ENCODE peak calls at places on chromosomes 16 and 17, in four cellular contexts. A is bronchial epithelial cell, M is B cell, D is astrocyte. X is an unnamed sample.

GRCh38 chr17:11880714-11881113 is 116.6 kb downstream of the ZNF18 start:
- DNase-seq in A (peak), D (no peak), M (no peak), X (no peak)

GRCh38 chr16:14527411-14528044 is 102.5 kb downstream of the PARN start:
- DNase-seq in D (peak), M (no peak), A (no peak), X (no peak)

GRCh38 chr17:57264776-57265175 is 8.5 kb downstream of the MSI2 start:
- DNase-seq in M (no peak), D (no peak), A (no peak), X (no peak)

GRCh38 chr17:81665205-81666091 is 957 bp downstream of the OXLD1 start:
- DNase-seq in M (peak), D (no peak), A (peak), X (no peak)

GRCh38 chr16:2224183-2224486 is 744 bp downstream of the E4F1 start:
- DNase-seq in A (peak), M (no peak), D (no peak), X (peak)

GRCh38 chr16:65538945-65539344 is 417.1 kb upstream of the CDH11 start:
- DNase-seq in A (peak), D (peak), M (no peak), X (peak)

GRCh38 chr17:42276359-42276608 is at the start of gene STAT5B:
- DNase-seq in A (peak), D (peak), M (peak), X (no peak)

GRCh38 chr17:46976626-46977270 is 2.3 kb downstream of the RPRML start:
- DNase-seq in A (no peak), D (no peak), M (no peak), X (no peak)

GRCh38 chr17:68812876-68813584 is 142.2 kb downstream of the ABCA8 start:
- DNase-seq in A (no peak), D (peak), M (no peak), X (no peak)

GRCh38 chr17:29807520-29808361 is 122.3 kb downstream of the SSH2 start:
- DNase-seq in D (peak), A (peak), M (peak), X (peak)

GRCh38 chr16:67013823-67014640 is 14.9 kb upstream of the CBFB start:
- DNase-seq in A (peak), D (peak), M (peak), X (peak)

GRCh38 chr17:31310260-31310659 is 3.6 kb downstream of the EVI2B start:
- DNase-seq in A (no peak), D (no peak), M (peak), X (no peak)

GRCh38 chr16:30407794-30408534 is 558 bp downstream of the ZNF771 start:
- DNase-seq in M (no peak), D (no peak), A (no peak), X (peak)

GRCh38 chr16:58732545-58733247 is 1.4 kb downstream of the GOT2 start:
- DNase-seq in D (peak), M (no peak), A (peak), X (peak)

GRCh38 chr16:7343271-7343670 is 10.6 kb downstream of the RBFOX1 start:
- DNase-seq in D (no peak), M (no peak), A (no peak), X (no peak)

GRCh38 chr17:74831442-74832146 is 28.1 kb downstream of the GRIN2C start:
- DNase-seq in M (no peak), A (no peak), D (no peak), X (no peak)

GRCh38 chr17:67239597-67239996 is 5.4 kb downstream of the HELZ start:
- DNase-seq in A (peak), D (peak), M (no peak), X (peak)

GRCh38 chr17:49573510-49574282 is 2.0 kb upstream of the NXPH3 start:
- DNase-seq in D (no peak), M (no peak), A (no peak), X (no peak)

GRCh38 chr17:39139137-39139516 is 12.3 kb downstream of the PLXDC1 start:
- DNase-seq in M (no peak), D (peak), A (peak), X (peak)

GRCh38 chr16:68275611-68276191 is 11.4 kb downstream of the SLC7A6 start:
- DNase-seq in M (peak), D (no peak), A (peak), X (no peak)

GRCh38 chr17:19652595-19652994 is 4.0 kb downstream of the ALDH3A2 start:
- DNase-seq in D (no peak), A (no peak), M (no peak), X (no peak)

GRCh38 chr17:72448019-72448418 is 327.2 kb downstream of the SOX9 start:
- DNase-seq in A (no peak), D (no peak), M (no peak), X (no peak)

GRCh38 chr16:77469639-77470038 is 34.8 kb upstream of the ADAMTS18 start:
- DNase-seq in A (no peak), M (no peak), D (no peak), X (no peak)

GRCh38 chr16:576197-576822 is 6.5 kb downstream of the PIGQ start:
- DNase-seq in A (no peak), D (no peak), M (no peak), X (no peak)
- TF ChIP-seq CTCF in A (no peak), D (no peak), M (no peak), X (no peak)

DNA sequence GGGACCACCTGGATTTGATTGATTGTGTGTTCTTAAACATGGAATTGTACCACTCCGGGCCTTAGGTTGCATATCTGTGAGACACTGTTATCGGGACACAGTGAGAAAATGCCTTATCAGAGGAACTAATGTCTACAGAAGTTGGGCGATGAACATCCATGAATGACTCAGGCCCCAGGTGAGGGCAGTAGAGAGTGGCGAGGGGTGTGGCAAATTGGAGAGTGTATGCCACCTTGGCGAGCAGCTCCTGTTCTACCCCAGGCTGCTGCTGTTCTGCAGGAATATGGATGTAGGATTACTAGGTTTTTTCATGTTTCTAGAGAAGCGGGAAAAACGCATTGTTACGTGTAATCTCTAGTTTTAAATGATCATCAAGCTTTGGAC is 38.8 kb downstream of the CLEC16A start:
- DNase-seq in A (no peak), M (peak), D (no peak), X (no peak)
- TF ChIP-seq CTCF in A (peak), M (no peak), D (no peak), X (no peak)

DNA sequence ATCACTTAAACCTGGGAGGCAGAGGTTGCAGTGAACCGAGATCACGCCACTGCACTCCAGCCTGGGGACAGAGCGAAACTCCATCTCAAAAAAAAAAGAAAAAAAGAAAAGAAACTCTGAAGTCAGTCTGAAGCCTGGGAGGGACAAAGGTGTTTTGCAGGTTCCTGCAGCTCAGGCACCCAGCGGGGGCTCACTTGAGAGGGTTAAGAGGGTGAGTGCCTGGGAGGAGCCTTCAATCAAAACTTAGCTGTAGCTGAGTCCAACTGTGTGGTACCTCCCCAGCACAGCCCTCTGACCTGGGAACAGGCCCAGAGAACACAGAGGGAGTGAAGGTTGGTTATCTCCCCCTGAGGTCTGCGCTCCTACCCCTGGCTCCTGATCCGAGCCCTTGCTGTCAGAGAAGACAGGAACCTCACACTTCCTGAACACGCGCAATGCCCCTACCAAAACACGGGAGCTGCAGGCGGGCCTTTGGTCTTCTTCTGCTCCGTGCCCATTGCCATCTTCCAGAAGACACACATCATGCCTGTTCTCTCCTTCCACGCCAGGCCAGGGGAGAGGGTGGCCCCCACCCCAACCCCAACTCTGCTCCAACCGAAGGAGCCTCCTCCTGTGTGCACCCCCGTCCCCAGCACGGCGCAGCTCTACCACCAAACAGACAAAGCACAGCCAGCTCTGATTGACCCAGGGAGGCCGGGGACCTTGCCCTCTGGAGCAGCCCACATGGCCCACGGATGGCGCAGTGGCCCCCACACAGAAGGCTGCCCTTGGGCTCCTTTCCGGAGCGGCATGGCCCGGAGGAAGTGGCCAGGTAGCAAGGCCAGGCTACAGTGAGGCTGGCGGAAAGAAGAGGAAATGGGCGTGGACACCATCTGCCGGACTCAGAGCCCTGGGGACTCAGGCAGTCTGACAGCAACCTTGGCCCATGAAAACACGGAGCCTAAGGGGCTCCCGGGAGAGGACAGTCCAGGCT is 20.2 kb upstream of the ZC3H18 start:
- DNase-seq in M (no peak), A (no peak), D (no peak), X (no peak)
- TF ChIP-seq CTCF in M (no peak), A (no peak), D (no peak), X (no peak)

GRCh38 chr16:50611332-50611934 is 63.2 kb downstream of the NKD1 start:
- DNase-seq in M (no peak), D (peak), A (peak), X (no peak)
- TF ChIP-seq CTCF in M (no peak), D (no peak), A (no peak), X (no peak)

GRCh38 chr16:75196826-75197225 is 10.1 kb downstream of the CTRB2 start:
- DNase-seq in A (no peak), D (no peak), M (no peak), X (no peak)

GRCh38 chr16:75198135-75198600 is 8.8 kb downstream of the CTRB2 start:
- DNase-seq in A (no peak), M (no peak), D (no peak), X (no peak)

GRCh38 chr16:75193730-75194444 is 13.1 kb downstream of the CTRB2 start:
- DNase-seq in M (no peak), D (no peak), A (no peak), X (no peak)

GRCh38 chr16:75195811-75196790 is 10.9 kb downstream of the CTRB2 start:
- DNase-seq in D (no peak), M (no peak), A (no peak), X (no peak)

DNA sequence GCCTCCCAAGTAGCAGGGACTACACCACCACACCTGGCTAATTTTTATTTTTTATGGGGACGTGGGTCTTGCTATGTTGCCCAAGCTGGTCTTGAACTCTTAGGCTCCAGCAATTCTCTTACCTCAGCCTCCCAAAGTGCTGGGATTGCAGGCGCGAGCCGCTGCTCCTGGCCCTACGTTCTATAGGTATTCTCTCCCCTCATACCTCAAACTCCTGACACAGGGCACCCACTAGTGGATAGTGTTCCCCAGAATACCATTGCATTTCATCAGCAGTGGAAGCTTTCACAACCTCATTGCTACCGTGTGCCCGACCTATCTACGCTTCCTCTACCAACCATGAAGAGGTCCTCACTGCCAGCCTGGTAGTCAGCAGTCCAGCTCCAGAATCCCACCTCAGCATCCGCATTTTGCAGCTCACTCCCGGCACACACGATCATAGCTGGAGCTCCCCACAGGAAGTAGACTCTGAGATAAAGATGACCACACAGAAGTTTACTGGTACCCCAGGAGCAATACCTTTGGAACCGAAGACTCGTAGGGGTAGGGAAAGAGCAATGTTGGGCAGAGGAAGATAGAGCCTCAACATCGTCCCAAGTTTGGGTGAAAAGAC is 9.3 kb downstream of the CTRB2 start:
- DNase-seq in D (no peak), A (no peak), M (no peak), X (no peak)
- TF ChIP-seq CTCF in D (no peak), A (no peak), M (no peak), X (no peak)

DNA sequence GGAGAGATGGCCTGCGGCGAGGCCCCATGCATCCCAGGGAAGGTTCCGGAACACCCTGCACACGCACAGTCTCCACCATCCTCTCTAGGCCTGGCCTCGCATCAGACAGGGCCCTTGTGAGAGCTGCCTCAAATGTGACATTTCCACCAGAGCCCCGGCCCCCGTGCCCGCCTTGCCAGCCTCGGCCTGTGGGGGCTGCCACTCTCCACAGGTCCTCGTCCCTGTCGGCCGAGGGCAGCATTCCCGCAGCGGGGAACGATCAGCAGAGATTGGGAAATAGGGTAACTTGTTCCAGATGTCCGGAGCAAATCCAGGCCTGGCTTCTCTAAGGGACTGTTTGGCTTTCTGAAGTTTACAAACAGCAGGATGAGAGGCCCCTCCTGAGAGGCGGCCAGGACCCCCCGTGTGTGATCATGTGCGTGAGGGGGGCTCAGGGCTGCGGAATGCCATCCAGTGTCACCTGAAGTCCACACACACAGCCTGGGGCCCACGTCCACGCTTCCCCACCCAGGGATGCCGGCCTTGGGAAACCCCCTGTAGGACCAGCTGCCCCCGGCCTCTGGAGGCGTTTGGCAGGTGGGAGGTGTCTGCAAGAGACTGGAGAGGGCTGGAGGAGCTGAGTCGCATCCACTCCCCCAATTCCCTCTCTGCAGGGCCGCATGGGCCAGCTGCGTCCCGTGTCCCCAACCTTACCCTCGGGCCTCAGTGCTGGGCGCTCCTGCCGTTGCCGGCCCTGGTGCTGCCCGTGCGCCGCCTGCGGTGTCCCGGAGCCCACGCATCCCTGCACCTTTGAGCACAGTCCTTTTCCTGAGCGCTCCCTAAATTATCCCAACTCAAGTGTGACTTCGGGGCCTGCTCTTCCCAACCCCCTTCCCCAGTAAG is 70.4 kb downstream of the ZDHHC7 start:
- DNase-seq in D (no peak), M (no peak), A (no peak), X (peak)
- TF ChIP-seq CTCF in D (no peak), M (no peak), A (no peak), X (peak)

X was measured in HFFc6.